ENCODE peak calls at places on chromosomes 2 and 18, in four cellular contexts. A is H1, I is K562, N is GM12878. V is an unnamed sample.
A peak's percentile ranks its signal among the peaks of the same experiment; 100 is the strongest.

GRCh38 chr2:42754776-42755140 is 9.2 kb downstream of the OXER1 start:
- DNase-seq in I (peak; percentile 3), N (no peak), A (no peak), V (peak; percentile 38)

GRCh38 chr18:12076424-12077140 is 17.1 kb upstream of the ANKRD62 start:
- DNase-seq in I (no peak), N (no peak), A (no peak), V (peak; percentile 90)

GRCh38 chr2:66508358-66509071 is 73.6 kb downstream of the MEIS1 start:
- DNase-seq in I (no peak), N (no peak), A (no peak), V (peak; percentile 34)

GRCh38 chr2:224580248-224580647 is 4.9 kb downstream of the CUL3 start:
- DNase-seq in N (no peak), I (no peak), A (no peak), V (no peak)

GRCh38 chr18:73545497-73545896 is 602.1 kb downstream of the FBXO15 start:
- DNase-seq in A (no peak), N (no peak), I (no peak), V (no peak)

GRCh38 chr2:180733330-180733729 is 247.1 kb upstream of the UBE2E3 start:
- DNase-seq in I (no peak), A (no peak), N (no peak), V (no peak)

GRCh38 chr2:210956101-210956500 is 399.7 kb downstream of the CPS1 start:
- DNase-seq in N (no peak), I (no peak), A (no peak), V (no peak)

GRCh38 chr2:162091325-162092007 is 17.5 kb upstream of the DPP4 start:
- DNase-seq in N (no peak), I (no peak), A (peak; percentile 60), V (no peak)

GRCh38 chr2:31188141-31188540 is 29.2 kb downstream of the CAPN14 start:
- DNase-seq in N (no peak), A (peak; percentile 10), I (no peak), V (no peak)

GRCh38 chr18:74063552-74063951 is 84.1 kb downstream of the FBXO15 start:
- DNase-seq in A (no peak), N (no peak), I (no peak), V (no peak)

GRCh38 chr2:197147942-197148341 is 162.6 kb downstream of the ANKRD44 start:
- DNase-seq in N (no peak), I (no peak), A (no peak), V (peak; percentile 52)

GRCh38 chr2:205703471-205703870 is 21.2 kb downstream of the NRP2 start:
- DNase-seq in I (no peak), A (no peak), N (no peak), V (no peak)

GRCh38 chr2:174344716-174345472 is 10.1 kb downstream of the SP9 start:
- DNase-seq in I (no peak), N (no peak), A (peak; percentile 58), V (no peak)

GRCh38 chr2:197308635-197309368 is 1.8 kb downstream of the ANKRD44 start:
- DNase-seq in I (no peak), N (no peak), A (no peak), V (no peak)

GRCh38 chr2:175690113-175690716 is 311.9 kb downstream of the LNPK start:
- DNase-seq in I (peak; percentile 60), N (peak; percentile 4), A (no peak), V (peak; percentile 24)

GRCh38 chr2:82913566-82913965 is 1545.5 kb downstream of the SUCLG1 start:
- DNase-seq in I (no peak), A (no peak), N (no peak), V (no peak)

GRCh38 chr2:98518106-98518505 is 73.4 kb downstream of the INPP4A start:
- DNase-seq in I (peak; percentile 64), A (no peak), N (no peak), V (peak; percentile 56)

GRCh38 chr2:64327510-64328414 is 126.2 kb upstream of the LGALSL start:
- DNase-seq in A (peak; percentile 49), I (no peak), N (peak; percentile 43), V (peak; percentile 65)

DNA sequence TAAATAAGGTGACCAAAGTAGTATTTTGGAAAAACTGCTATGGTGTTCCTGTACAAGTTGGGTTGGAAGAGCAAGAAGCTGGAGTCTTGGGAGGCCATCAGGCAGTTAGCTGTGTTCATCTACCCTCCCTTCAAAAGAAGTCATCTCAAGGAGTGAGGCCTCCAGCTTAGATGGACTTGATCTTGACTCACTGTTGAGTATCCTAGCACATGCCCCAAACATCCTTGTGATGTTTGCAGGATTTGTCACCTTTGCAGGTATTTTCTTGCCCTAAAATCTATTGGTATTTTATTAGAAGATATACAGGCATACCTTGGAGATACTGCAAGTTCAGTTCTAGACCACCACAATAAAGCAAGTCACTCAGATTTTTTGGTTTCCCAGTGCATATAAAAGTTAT is 30.2 kb downstream of the RNMT start:
- DNase-seq in A (no peak), I (no peak), N (no peak), V (no peak)
- TF ChIP-seq NRF1 in A (no peak), I (no peak), N (no peak), V (no peak)

GRCh38 chr2:44170337-44170736 is 1.7 kb downstream of the PPM1B start:
- DNase-seq in I (no peak), A (no peak), N (no peak), V (no peak)

GRCh38 chr2:44171018-44171417 is 2.3 kb downstream of the PPM1B start:
- DNase-seq in N (no peak), A (no peak), I (no peak), V (no peak)

GRCh38 chr2:44167908-44168683 is 579 bp upstream of the PPM1B start:
- DNase-seq in N (peak; percentile 98), A (peak; percentile 90), I (peak; percentile 93), V (peak; percentile 95)

GRCh38 chr2:44168684-44169154 is at the start of gene PPM1B:
- DNase-seq in A (peak; percentile 99), N (no peak), I (peak; percentile 98), V (peak; percentile 100)

GRCh38 chr2:44169155-44169898 is 652 bp downstream of the PPM1B start:
- DNase-seq in A (peak; percentile 66), N (peak; percentile 27), I (peak; percentile 35), V (peak; percentile 71)
- TF ChIP-seq NRF1 in A (no peak), N (no peak), I (no peak), V (no peak)

GRCh38 chr2:95022309-95023221 is 2.9 kb upstream of the MAL start:
- DNase-seq in I (peak; percentile 78), N (peak; percentile 69), A (peak; percentile 94), V (peak; percentile 85)
- TF ChIP-seq NRF1 in I (peak; percentile 14), N (no peak), A (no peak), V (no peak)

GRCh38 chr2:201218780-201219179 is 35.8 kb downstream of the CASP10 start:
- DNase-seq in A (no peak), N (no peak), I (no peak), V (no peak)
- TF ChIP-seq NRF1 in A (no peak), N (no peak), I (no peak), V (no peak)

DNA sequence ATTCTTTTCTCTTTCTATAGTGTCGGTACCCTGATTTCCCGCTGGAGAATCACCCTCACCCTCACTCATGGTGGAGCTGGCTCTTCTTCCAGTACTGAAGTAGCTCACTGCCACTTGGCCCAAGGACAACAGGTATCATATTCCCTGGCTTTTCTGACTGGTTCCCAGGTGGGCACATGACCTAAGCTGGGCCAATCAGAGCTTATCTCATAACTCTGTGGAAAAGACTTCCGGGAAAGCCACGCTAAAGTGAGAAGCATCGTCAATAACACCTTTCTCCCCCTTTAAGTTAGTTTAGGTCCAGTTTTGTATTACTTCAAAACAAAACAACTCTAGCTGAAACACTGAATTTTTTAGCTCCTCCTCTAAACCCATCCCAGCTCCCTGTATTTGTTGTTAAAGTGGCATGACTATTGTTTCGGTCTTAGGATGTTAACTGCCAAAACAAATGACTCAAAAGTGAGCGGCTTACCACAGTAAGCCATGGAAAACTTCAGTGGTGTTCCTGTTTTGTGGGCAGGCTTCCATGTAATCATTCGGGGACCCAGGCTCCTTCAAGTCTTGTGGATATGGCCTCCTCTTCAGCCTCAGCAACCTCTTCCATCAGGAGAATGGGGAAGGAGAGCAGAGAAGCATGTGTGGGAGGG is 137.4 kb upstream of the DLX2 start:
- DNase-seq in A (no peak), I (peak; percentile 41), N (no peak), V (no peak)
- TF ChIP-seq NRF1 in A (no peak), I (no peak), N (no peak), V (no peak)

DNA sequence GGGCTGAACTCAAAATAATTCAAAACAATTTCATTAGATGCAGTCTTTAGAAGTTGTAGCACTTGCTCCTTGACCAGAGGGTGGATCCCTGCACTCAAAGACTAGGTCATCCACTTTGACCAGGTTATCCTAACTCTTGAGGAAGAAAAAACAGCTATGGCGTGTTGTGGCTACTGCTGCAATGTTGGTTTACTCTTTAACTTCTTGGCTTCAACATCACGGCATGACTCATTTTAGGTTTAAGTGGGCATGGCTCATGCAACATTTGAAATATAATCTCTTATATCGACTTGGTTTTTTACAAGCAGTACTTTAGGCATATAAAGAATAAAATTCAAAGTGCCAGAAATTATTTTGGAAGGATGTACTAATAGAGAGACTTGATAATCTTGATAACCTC is 35.4 kb downstream of the ANKRD29 start:
- DNase-seq in I (no peak), N (no peak), A (no peak), V (no peak)
- TF ChIP-seq NRF1 in I (no peak), N (no peak), A (no peak), V (no peak)

GRCh38 chr2:12852135-12852534 is 135.4 kb downstream of the TRIB2 start:
- DNase-seq in N (no peak), A (no peak), I (no peak), V (no peak)
- TF ChIP-seq NRF1 in N (no peak), A (no peak), I (no peak), V (no peak)

DNA sequence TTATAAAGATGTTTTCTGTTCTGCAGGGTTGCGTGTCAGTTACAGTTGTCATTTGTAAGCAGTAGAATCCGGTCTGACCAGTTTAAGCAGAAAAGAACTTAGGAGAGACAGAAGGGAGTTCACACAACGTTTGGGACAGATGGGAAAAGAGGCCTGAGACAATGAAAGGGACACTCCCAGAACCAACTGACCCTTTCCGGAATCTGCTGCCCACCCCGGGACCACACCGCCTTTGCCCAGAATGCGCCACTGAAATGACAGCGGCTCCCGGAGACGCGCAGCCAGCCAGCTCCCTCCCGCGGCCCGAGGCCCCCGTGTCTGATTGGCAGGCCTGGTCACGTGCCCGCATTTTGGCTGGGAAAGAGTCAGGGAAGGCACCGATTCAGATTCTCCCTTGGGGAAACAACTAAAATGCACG is 244.6 kb downstream of the BCL2 start:
- DNase-seq in A (peak; percentile 87), N (no peak), I (peak; percentile 60), V (peak; percentile 63)
- TF ChIP-seq NRF1 in A (no peak), N (no peak), I (peak; percentile 60), V (no peak)

DNA sequence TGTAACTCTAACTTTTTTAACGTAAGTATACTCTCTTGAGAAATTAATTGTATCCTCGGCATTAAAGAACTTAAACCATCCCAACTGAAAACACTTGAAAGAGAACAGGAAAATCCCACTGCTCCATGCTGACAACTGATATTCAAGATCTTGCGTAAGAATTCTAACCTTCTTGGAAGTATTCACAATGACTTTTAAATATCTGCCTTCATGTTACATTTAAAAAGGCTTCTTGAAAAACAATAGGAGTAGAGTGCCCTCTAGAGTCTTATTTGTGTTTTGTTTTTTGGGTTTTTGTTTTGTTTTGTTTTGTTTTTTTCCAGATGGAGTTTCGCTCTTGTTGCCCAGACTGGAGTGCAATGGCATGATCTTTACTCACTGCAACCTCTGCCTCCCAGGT is 65.4 kb upstream of the DNAJC10 start:
- DNase-seq in A (no peak), I (no peak), N (no peak), V (peak; percentile 16)
- TF ChIP-seq NRF1 in A (no peak), I (no peak), N (no peak), V (no peak)

GRCh38 chr2:171086352-171087290 is 74.1 kb downstream of the TLK1 start:
- DNase-seq in N (peak; percentile 9), A (no peak), I (peak; percentile 37), V (peak; percentile 46)
- TF ChIP-seq NRF1 in N (no peak), A (no peak), I (no peak), V (no peak)